ENCODE peak calls at places on chromosome 3, in seven cellular contexts. One of them, this sample, is unnamed.

GRCh38 chr3:111299070-111299672 is 227.6 kb downstream of the NECTIN3 start:
- DNase-seq in spleen: no peak
- DNase-seq in lower lobe of right lung: no peak
- DNase-seq in lower leg skin: no peak
- DNase-seq in mesothelial cell of epicardium: no peak
- DNase-seq in Calu3: no peak
- DNase-seq in GM13976: no peak
- DNase-seq in this sample: no peak

GRCh38 chr3:32322311-32322710 is 69.3 kb upstream of the CMTM7 start:
- DNase-seq in spleen: no peak
- DNase-seq in lower lobe of right lung: no peak
- DNase-seq in lower leg skin: no peak
- DNase-seq in mesothelial cell of epicardium: no peak
- DNase-seq in Calu3: no peak
- DNase-seq in GM13976: no peak
- DNase-seq in this sample: no peak

GRCh38 chr3:137765310-137766033 is 1.4 kb downstream of the SOX14 start:
- DNase-seq in spleen: no peak
- DNase-seq in lower lobe of right lung: no peak
- DNase-seq in lower leg skin: no peak
- DNase-seq in mesothelial cell of epicardium: no peak
- DNase-seq in Calu3: no peak
- DNase-seq in GM13976: peak
- DNase-seq in this sample: peak

GRCh38 chr3:111338059-111338698 is 203.8 kb upstream of the CD96 start:
- DNase-seq in spleen: no peak
- DNase-seq in lower lobe of right lung: no peak
- DNase-seq in lower leg skin: no peak
- DNase-seq in mesothelial cell of epicardium: peak
- DNase-seq in Calu3: peak
- DNase-seq in GM13976: peak
- DNase-seq in this sample: no peak

GRCh38 chr3:51388286-51389029 is 2.6 kb upstream of the RBM15B start:
- DNase-seq in spleen: no peak
- DNase-seq in lower lobe of right lung: no peak
- DNase-seq in lower leg skin: peak
- DNase-seq in mesothelial cell of epicardium: peak
- DNase-seq in Calu3: peak
- DNase-seq in GM13976: no peak
- DNase-seq in this sample: no peak

GRCh38 chr3:42659451-42660130 is 6.1 kb downstream of the ZBTB47 start:
- DNase-seq in spleen: no peak
- DNase-seq in lower lobe of right lung: no peak
- DNase-seq in lower leg skin: no peak
- DNase-seq in mesothelial cell of epicardium: no peak
- DNase-seq in Calu3: no peak
- DNase-seq in GM13976: no peak
- DNase-seq in this sample: no peak

GRCh38 chr3:147493666-147494065 is 84.5 kb downstream of the ZIC1 start:
- DNase-seq in spleen: no peak
- DNase-seq in lower lobe of right lung: no peak
- DNase-seq in lower leg skin: no peak
- DNase-seq in mesothelial cell of epicardium: no peak
- DNase-seq in Calu3: peak
- DNase-seq in GM13976: no peak
- DNase-seq in this sample: no peak

GRCh38 chr3:53169045-53169831 is 8.2 kb downstream of the PRKCD start:
- DNase-seq in spleen: no peak
- DNase-seq in lower lobe of right lung: peak
- DNase-seq in lower leg skin: no peak
- DNase-seq in mesothelial cell of epicardium: no peak
- DNase-seq in Calu3: no peak
- DNase-seq in GM13976: no peak
- DNase-seq in this sample: no peak

GRCh38 chr3:22129101-22129500 is 378.1 kb upstream of the ZNF385D start:
- DNase-seq in spleen: no peak
- DNase-seq in lower lobe of right lung: no peak
- DNase-seq in lower leg skin: no peak
- DNase-seq in mesothelial cell of epicardium: no peak
- DNase-seq in Calu3: no peak
- DNase-seq in GM13976: no peak
- DNase-seq in this sample: no peak

GRCh38 chr3:181694805-181695660 is 16.7 kb upstream of the SOX2 start:
- DNase-seq in spleen: peak
- DNase-seq in lower lobe of right lung: peak
- DNase-seq in lower leg skin: no peak
- DNase-seq in mesothelial cell of epicardium: no peak
- DNase-seq in Calu3: peak
- DNase-seq in GM13976: peak
- DNase-seq in this sample: no peak

GRCh38 chr3:482479-482878 is 285.9 kb downstream of the CHL1 start:
- DNase-seq in spleen: no peak
- DNase-seq in lower lobe of right lung: no peak
- DNase-seq in lower leg skin: no peak
- DNase-seq in mesothelial cell of epicardium: no peak
- DNase-seq in Calu3: no peak
- DNase-seq in GM13976: no peak
- DNase-seq in this sample: peak

GRCh38 chr3:117399311-117400068 is 689.9 kb downstream of the TUSC7 start:
- DNase-seq in spleen: no peak
- DNase-seq in lower lobe of right lung: no peak
- DNase-seq in lower leg skin: no peak
- DNase-seq in mesothelial cell of epicardium: no peak
- DNase-seq in Calu3: no peak
- DNase-seq in GM13976: no peak
- DNase-seq in this sample: no peak

GRCh38 chr3:170585937-170586310 is at the start of gene SLC7A14:
- DNase-seq in spleen: no peak
- DNase-seq in lower lobe of right lung: no peak
- DNase-seq in lower leg skin: no peak
- DNase-seq in mesothelial cell of epicardium: no peak
- DNase-seq in Calu3: no peak
- DNase-seq in GM13976: no peak
- DNase-seq in this sample: no peak

GRCh38 chr3:184448321-184449160 is 68.7 kb downstream of the CHRD start:
- DNase-seq in spleen: no peak
- DNase-seq in lower lobe of right lung: no peak
- DNase-seq in lower leg skin: no peak
- DNase-seq in mesothelial cell of epicardium: no peak
- DNase-seq in Calu3: peak
- DNase-seq in GM13976: no peak
- DNase-seq in this sample: no peak

GRCh38 chr3:143120716-143121239 is 1.2 kb downstream of the CHST2 start:
- DNase-seq in spleen: peak
- DNase-seq in lower lobe of right lung: peak
- DNase-seq in lower leg skin: no peak
- DNase-seq in mesothelial cell of epicardium: peak
- DNase-seq in Calu3: peak
- DNase-seq in GM13976: peak
- DNase-seq in this sample: no peak

GRCh38 chr3:55059027-55059629 is 131.3 kb upstream of the LRTM1 start:
- DNase-seq in spleen: no peak
- DNase-seq in lower lobe of right lung: no peak
- DNase-seq in lower leg skin: no peak
- DNase-seq in mesothelial cell of epicardium: no peak
- DNase-seq in Calu3: no peak
- DNase-seq in GM13976: no peak
- DNase-seq in this sample: no peak

GRCh38 chr3:194256040-194256945 is 94.8 kb downstream of the CPN2 start:
- DNase-seq in spleen: no peak
- DNase-seq in lower lobe of right lung: peak
- DNase-seq in lower leg skin: no peak
- DNase-seq in mesothelial cell of epicardium: peak
- DNase-seq in Calu3: no peak
- DNase-seq in GM13976: no peak
- DNase-seq in this sample: no peak

GRCh38 chr3:105365171-105365535 is 1.6 kb upstream of the ALCAM start:
- DNase-seq in spleen: no peak
- DNase-seq in lower lobe of right lung: no peak
- DNase-seq in lower leg skin: no peak
- DNase-seq in mesothelial cell of epicardium: no peak
- DNase-seq in Calu3: no peak
- DNase-seq in GM13976: no peak
- DNase-seq in this sample: no peak

GRCh38 chr3:99714146-99714545 is 75.8 kb downstream of the COL8A1 start:
- DNase-seq in spleen: no peak
- DNase-seq in lower lobe of right lung: no peak
- DNase-seq in lower leg skin: no peak
- DNase-seq in mesothelial cell of epicardium: no peak
- DNase-seq in Calu3: no peak
- DNase-seq in GM13976: no peak
- DNase-seq in this sample: no peak

GRCh38 chr3:150274372-150274771 is 133.7 kb upstream of the TSC22D2 start:
- DNase-seq in spleen: no peak
- DNase-seq in lower lobe of right lung: no peak
- DNase-seq in lower leg skin: no peak
- DNase-seq in mesothelial cell of epicardium: no peak
- DNase-seq in Calu3: no peak
- DNase-seq in GM13976: no peak
- DNase-seq in this sample: no peak

GRCh38 chr3:107988464-107989156 is 102.2 kb downstream of the CD47 start:
- DNase-seq in spleen: no peak
- DNase-seq in lower lobe of right lung: peak
- DNase-seq in lower leg skin: peak
- DNase-seq in mesothelial cell of epicardium: no peak
- DNase-seq in Calu3: peak
- DNase-seq in GM13976: no peak
- DNase-seq in this sample: no peak

GRCh38 chr3:136624894-136625815 is 127.0 kb downstream of the STAG1 start:
- DNase-seq in spleen: no peak
- DNase-seq in lower lobe of right lung: no peak
- DNase-seq in lower leg skin: no peak
- DNase-seq in mesothelial cell of epicardium: no peak
- DNase-seq in Calu3: peak
- DNase-seq in GM13976: no peak
- DNase-seq in this sample: no peak

GRCh38 chr3:36868614-36869436 is 76.0 kb downstream of the TRANK1 start:
- DNase-seq in spleen: no peak
- DNase-seq in lower lobe of right lung: no peak
- DNase-seq in lower leg skin: peak
- DNase-seq in mesothelial cell of epicardium: peak
- DNase-seq in Calu3: peak
- DNase-seq in GM13976: peak
- DNase-seq in this sample: no peak

GRCh38 chr3:192444791-192445106 is 282.6 kb downstream of the FGF12 start:
- DNase-seq in spleen: no peak
- DNase-seq in lower lobe of right lung: no peak
- DNase-seq in lower leg skin: no peak
- DNase-seq in mesothelial cell of epicardium: no peak
- DNase-seq in Calu3: no peak
- DNase-seq in GM13976: no peak
- DNase-seq in this sample: no peak
- TF ChIP-seq CTCF in spleen: peak
- TF ChIP-seq CTCF in lower lobe of right lung: peak
- TF ChIP-seq CTCF in lower leg skin: no peak
- TF ChIP-seq CTCF in mesothelial cell of epicardium: no peak
- TF ChIP-seq CTCF in Calu3: no peak
- TF ChIP-seq CTCF in GM13976: no peak
- TF ChIP-seq CTCF in this sample: peak

GRCh38 chr3:30894521-30895289 is at the start of gene GADL1:
- DNase-seq in spleen: peak
- DNase-seq in lower lobe of right lung: peak
- DNase-seq in lower leg skin: no peak
- DNase-seq in mesothelial cell of epicardium: peak
- DNase-seq in Calu3: peak
- DNase-seq in GM13976: peak
- DNase-seq in this sample: peak
- TF ChIP-seq CTCF in spleen: no peak
- TF ChIP-seq CTCF in lower lobe of right lung: no peak
- TF ChIP-seq CTCF in lower leg skin: no peak
- TF ChIP-seq CTCF in mesothelial cell of epicardium: no peak
- TF ChIP-seq CTCF in Calu3: no peak
- TF ChIP-seq CTCF in GM13976: no peak
- TF ChIP-seq CTCF in this sample: peak

DNA sequence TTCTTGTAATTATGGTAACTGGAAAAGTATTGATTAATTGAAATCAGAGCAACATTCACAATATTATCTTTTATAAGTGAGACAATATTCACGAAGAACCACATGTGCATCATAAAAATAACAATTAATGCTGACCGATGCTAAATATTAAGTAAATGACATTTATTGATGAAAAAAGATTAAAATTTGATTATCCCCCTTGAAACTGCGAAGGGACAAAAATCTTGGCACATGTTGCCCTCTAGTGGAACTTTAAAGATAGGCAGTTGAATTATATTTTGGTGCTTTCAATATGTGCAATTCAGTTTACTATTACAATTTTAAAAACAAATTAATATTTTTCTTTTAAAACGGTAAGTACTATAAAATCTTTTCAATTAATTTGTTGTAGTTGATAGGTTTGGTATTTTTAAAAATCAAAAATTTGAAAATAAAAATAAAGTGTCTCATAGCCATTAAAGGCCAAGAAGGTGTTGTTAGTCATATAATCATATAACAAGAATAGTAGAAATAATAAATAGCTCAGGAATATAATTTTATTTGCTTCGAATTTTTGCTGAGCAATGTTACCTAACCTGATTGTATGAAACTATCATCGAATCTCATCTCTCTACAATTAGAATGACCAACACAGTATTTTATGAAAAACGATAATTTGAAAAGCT is 270.2 kb downstream of the ROBO1 start:
- DNase-seq in spleen: no peak
- DNase-seq in lower lobe of right lung: no peak
- DNase-seq in lower leg skin: no peak
- DNase-seq in mesothelial cell of epicardium: no peak
- DNase-seq in Calu3: no peak
- DNase-seq in GM13976: peak
- DNase-seq in this sample: no peak
- TF ChIP-seq CTCF in spleen: peak
- TF ChIP-seq CTCF in lower lobe of right lung: peak
- TF ChIP-seq CTCF in lower leg skin: no peak
- TF ChIP-seq CTCF in mesothelial cell of epicardium: peak
- TF ChIP-seq CTCF in Calu3: peak
- TF ChIP-seq CTCF in GM13976: peak
- TF ChIP-seq CTCF in this sample: peak

DNA sequence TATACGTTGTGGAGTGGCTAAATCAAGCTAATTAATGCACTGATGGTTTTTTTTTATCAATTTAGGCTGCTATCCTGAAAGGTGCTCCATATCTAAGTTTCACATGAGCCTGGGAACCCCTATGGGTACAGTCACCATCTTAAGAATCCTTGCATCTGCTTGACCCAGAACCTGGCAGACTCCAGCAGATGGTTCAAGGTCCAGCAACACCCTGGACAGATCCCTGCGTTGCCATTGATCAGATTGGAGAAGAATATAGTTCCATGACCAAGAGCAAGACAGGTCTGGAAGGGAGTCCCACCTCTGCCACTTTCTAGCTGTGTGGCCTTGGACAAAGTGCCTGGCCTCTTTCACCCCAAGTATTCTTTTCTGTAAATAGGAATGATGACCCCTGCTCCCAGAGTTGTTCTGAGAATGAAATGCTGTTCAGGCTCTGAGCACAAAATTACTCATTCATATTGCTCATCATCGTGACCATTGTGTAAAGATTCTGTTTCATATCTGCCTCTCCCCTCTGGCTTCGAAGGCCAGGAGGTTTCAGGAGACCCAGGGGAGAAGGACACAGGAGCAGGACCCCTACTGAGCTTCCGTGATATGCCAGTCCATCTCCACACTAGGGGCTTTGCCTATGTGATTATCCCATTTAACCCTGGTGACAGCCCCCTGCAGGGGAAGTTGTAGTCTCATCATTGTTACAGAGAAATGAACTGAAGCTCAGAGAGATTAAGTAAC is 30.0 kb upstream of the TSEN2 start:
- DNase-seq in spleen: no peak
- DNase-seq in lower lobe of right lung: no peak
- DNase-seq in lower leg skin: no peak
- DNase-seq in mesothelial cell of epicardium: no peak
- DNase-seq in Calu3: no peak
- DNase-seq in GM13976: no peak
- DNase-seq in this sample: no peak
- TF ChIP-seq CTCF in spleen: no peak
- TF ChIP-seq CTCF in lower lobe of right lung: no peak
- TF ChIP-seq CTCF in lower leg skin: no peak
- TF ChIP-seq CTCF in mesothelial cell of epicardium: no peak
- TF ChIP-seq CTCF in Calu3: no peak
- TF ChIP-seq CTCF in GM13976: no peak
- TF ChIP-seq CTCF in this sample: no peak